ENCODE peak calls at places on chromosomes 7 and 10, in seven cellular contexts. Y is K562, A is GM12891, F is HepG2, H is SK-N-SH, E is GM12878, I is H1. X is an unnamed sample.

GRCh38 chr10:62492012-62492869 is 118.1 kb downstream of the ZNF365 start:
- DNase-seq in Y (peak; percentile 12), A (no peak), F (peak; percentile 16), H (no peak), E (peak; percentile 25), I (no peak), X (no peak)

GRCh38 chr10:110192552-110192951 is 14.9 kb upstream of the MXI1 start:
- DNase-seq in Y (peak; percentile 76), A (no peak), F (no peak), H (no peak), E (no peak), I (no peak), X (no peak)

GRCh38 chr7:93176961-93177580 is 28.9 kb upstream of the SAMD9L start:
- DNase-seq in Y (no peak), A (no peak), F (no peak), H (no peak), E (no peak), I (no peak), X (no peak)

GRCh38 chr10:30048768-30049507 is 10.4 kb downstream of the JCAD start:
- DNase-seq in Y (no peak), A (no peak), F (no peak), H (no peak), E (no peak), I (no peak), X (no peak)

GRCh38 chr7:92569137-92569536 is 21.1 kb downstream of the FAM133B start:
- DNase-seq in Y (no peak), A (no peak), F (no peak), H (no peak), E (no peak), I (no peak), X (no peak)

GRCh38 chr10:23525406-23525805 is 86.5 kb downstream of the OTUD1 start:
- DNase-seq in Y (no peak), A (no peak), F (peak; percentile 4), H (peak; percentile 37), E (no peak), I (no peak), X (no peak)

GRCh38 chr10:6173203-6173602 is 29.5 kb upstream of the PFKFB3 start:
- DNase-seq in Y (peak; percentile 52), A (no peak), F (peak; percentile 45), H (no peak), E (no peak), I (no peak), X (no peak)

GRCh38 chr7:115009736-115010435 is 88.0 kb downstream of the MDFIC start:
- DNase-seq in Y (no peak), A (no peak), F (no peak), H (no peak), E (no peak), I (no peak), X (no peak)

GRCh38 chr10:6743291-6743849 is 163.3 kb upstream of the PRKCQ start:
- DNase-seq in Y (no peak), A (no peak), F (no peak), H (no peak), E (no peak), I (no peak), X (no peak)

GRCh38 chr10:125340871-125341270 is 180.5 kb upstream of the CTBP2 start:
- DNase-seq in Y (no peak), A (no peak), F (no peak), H (no peak), E (no peak), I (no peak), X (no peak)

GRCh38 chr10:85642421-85643170 is 724.0 kb downstream of the GRID1 start:
- DNase-seq in Y (no peak), A (no peak), F (peak; percentile 65), H (no peak), E (no peak), I (no peak), X (no peak)

GRCh38 chr10:119491941-119492340 is 50.6 kb downstream of the RGS10 start:
- DNase-seq in Y (no peak), A (no peak), F (no peak), H (no peak), E (no peak), I (no peak), X (no peak)

GRCh38 chr10:100978121-100978895 is 9.0 kb downstream of the MRPL43 start:
- DNase-seq in Y (no peak), A (no peak), F (no peak), H (no peak), E (no peak), I (no peak), X (no peak)

GRCh38 chr7:150383710-150384397 is 4.7 kb downstream of the ZNF775 start:
- DNase-seq in Y (peak; percentile 56), A (no peak), F (peak; percentile 98), H (peak; percentile 49), E (no peak), I (peak; percentile 94), X (no peak)

GRCh38 chr7:17721736-17722285 is 218.5 kb downstream of the SNX13 start:
- DNase-seq in Y (no peak), A (no peak), F (no peak), H (no peak), E (no peak), I (no peak), X (no peak)

GRCh38 chr7:826230-826905 is 5.9 kb upstream of the SUN1 start:
- DNase-seq in Y (no peak), A (no peak), F (no peak), H (no peak), E (no peak), I (no peak), X (no peak)

GRCh38 chr7:142319970-142320369 is 62.1 kb upstream of the PRSS58 start:
- DNase-seq in Y (peak; percentile 19), A (no peak), F (no peak), H (no peak), E (no peak), I (no peak), X (no peak)

GRCh38 chr10:123156091-123156490 is 1.9 kb downstream of the BUB3 start:
- DNase-seq in Y (no peak), A (no peak), F (no peak), H (no peak), E (no peak), I (no peak), X (no peak)

GRCh38 chr10:88913157-88913556 is 33.1 kb downstream of the STAMBPL1 start:
- DNase-seq in Y (no peak), A (no peak), F (no peak), H (peak; percentile 38), E (no peak), I (no peak), X (no peak)

GRCh38 chr7:107712025-107712424 is 31.9 kb upstream of the CBLL1 start:
- DNase-seq in Y (no peak), A (no peak), F (no peak), H (no peak), E (no peak), I (no peak), X (no peak)

GRCh38 chr7:20543565-20543964 is 71.9 kb upstream of the ABCB5 start:
- DNase-seq in Y (no peak), A (no peak), F (no peak), H (no peak), E (no peak), I (no peak), X (no peak)

GRCh38 chr7:20545016-20545415 is 70.5 kb upstream of the ABCB5 start:
- DNase-seq in Y (no peak), A (no peak), F (no peak), H (no peak), E (no peak), I (no peak), X (no peak)

GRCh38 chr7:20541615-20542349 is 73.7 kb upstream of the ABCB5 start:
- DNase-seq in Y (no peak), A (no peak), F (no peak), H (peak; percentile 74), E (no peak), I (no peak), X (no peak)

GRCh38 chr7:20539201-20539600 is 76.3 kb upstream of the ABCB5 start:
- DNase-seq in Y (peak; percentile 44), A (no peak), F (peak; percentile 21), H (no peak), E (no peak), I (no peak), X (no peak)

GRCh38 chr7:20542594-20542993 is 72.9 kb upstream of the ABCB5 start:
- DNase-seq in Y (no peak), A (no peak), F (no peak), H (peak; percentile 33), E (no peak), I (no peak), X (no peak)
- TF ChIP-seq TAF1 in Y (no peak), A (no peak), F (no peak), H (no peak), E (no peak), I (no peak), X (no peak)

DNA sequence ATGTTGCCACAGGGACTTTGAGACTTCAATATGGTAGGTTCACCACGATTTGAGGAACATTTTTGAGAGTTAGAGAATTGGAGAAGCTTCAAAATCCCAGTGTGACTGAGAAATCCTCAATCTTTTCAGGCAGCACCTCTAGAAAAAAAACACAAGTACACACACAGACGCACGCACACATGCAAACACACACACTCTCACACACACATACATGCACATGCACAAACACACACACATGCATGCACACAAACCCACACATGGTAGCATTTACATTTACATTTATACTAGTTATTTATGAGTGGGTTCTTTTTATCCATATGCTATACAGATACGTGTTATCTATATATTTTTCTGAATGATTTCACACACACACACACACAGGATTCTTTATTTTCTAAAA is 901.9 kb downstream of the GATA3 start:
- DNase-seq in Y (no peak), A (no peak), F (no peak), H (no peak), E (no peak), I (no peak), X (no peak)
- TF ChIP-seq POLR2AphosphoS5 in Y (no peak), A (no peak), F (no peak), H (no peak), E (no peak), I (no peak), X (no peak)

GRCh38 chr10:35442006-35442405 is 105.7 kb downstream of the CCNY start:
- DNase-seq in Y (no peak), A (no peak), F (no peak), H (no peak), E (no peak), I (no peak), X (no peak)
- TF ChIP-seq TAF1 in Y (no peak), A (no peak), F (no peak), H (no peak), E (no peak), I (no peak), X (no peak)

GRCh38 chr10:95429639-95430038 is 131.5 kb downstream of the SORBS1 start:
- DNase-seq in Y (no peak), A (no peak), F (no peak), H (no peak), E (no peak), I (no peak), X (no peak)

GRCh38 chr10:95428702-95429101 is 132.5 kb downstream of the SORBS1 start:
- DNase-seq in Y (no peak), A (no peak), F (no peak), H (no peak), E (no peak), I (no peak), X (no peak)

GRCh38 chr10:95425592-95426465 is 135.0 kb upstream of the PDLIM1 start:
- DNase-seq in Y (peak; percentile 50), A (no peak), F (no peak), H (no peak), E (no peak), I (no peak), X (no peak)

GRCh38 chr10:95423327-95424005 is 132.7 kb upstream of the PDLIM1 start:
- DNase-seq in Y (no peak), A (no peak), F (no peak), H (no peak), E (no peak), I (no peak), X (no peak)

GRCh38 chr10:95426482-95426881 is 134.7 kb downstream of the SORBS1 start:
- DNase-seq in Y (no peak), A (no peak), F (no peak), H (no peak), E (no peak), I (no peak), X (no peak)
- TF ChIP-seq POLR2AphosphoS5 in Y (no peak), A (no peak), F (no peak), H (no peak), E (no peak), I (no peak), X (no peak)

X was measured in GM12892.